ENCODE peak calls at places on chromosomes 13 and 19, in nine cellular contexts. D is uterus, P is K562, T is H1, V is adrenal gland, E is stomach, F is transverse colon, Z is gastrocnemius medialis, X is right lobe of liver. L is an unnamed sample.

GRCh38 chr19:7509625-7510024 is 6.3 kb upstream of the ZNF358 start:
- DNase-seq in T (no peak), P (no peak), X (no peak), F (no peak), E (no peak), Z (no peak), V (no peak), D (no peak), L (no peak)

GRCh38 chr13:73451120-73452029 is 392.6 kb downstream of the KLF5 start:
- DNase-seq in P (no peak), X (no peak), D (no peak), T (no peak), E (no peak), F (peak; percentile 39), V (no peak), Z (no peak), L (no peak)

GRCh38 chr13:24742294-24742693 is 21.7 kb upstream of the RNF17 start:
- DNase-seq in P (no peak), E (no peak), X (peak; percentile 24), T (no peak), Z (no peak), V (no peak), F (no peak), D (no peak), L (no peak)

GRCh38 chr13:22461854-22462565 is 718.8 kb upstream of the SGCG start:
- DNase-seq in X (no peak), T (no peak), D (peak; percentile 26), V (peak; percentile 73), F (no peak), P (no peak), E (no peak), Z (no peak), L (no peak)

GRCh38 chr13:33940898-33941297 is 122.9 kb downstream of the RFC3 start:
- DNase-seq in T (no peak), V (no peak), P (no peak), E (no peak), X (no peak), Z (no peak), D (no peak), F (no peak), L (no peak)

GRCh38 chr19:53182202-53182601 is 11.0 kb downstream of the ZNF665 start:
- DNase-seq in V (no peak), T (no peak), D (no peak), Z (no peak), F (no peak), X (no peak), E (no peak), P (no peak), L (no peak)

GRCh38 chr13:112893570-112894422 is 75.2 kb upstream of the MCF2L start:
- DNase-seq in P (peak; percentile 91), Z (no peak), E (peak; percentile 69), F (peak; percentile 64), T (peak; percentile 36), D (no peak), X (peak; percentile 76), V (peak; percentile 42), L (peak; percentile 53)

GRCh38 chr13:28171266-28171665 is 32.9 kb downstream of the PAN3 start:
- DNase-seq in V (no peak), P (no peak), Z (no peak), X (no peak), D (no peak), F (no peak), E (no peak), T (no peak), L (no peak)

GRCh38 chr13:37701972-37702371 is 103.4 kb upstream of the POSTN start:
- DNase-seq in X (no peak), T (no peak), V (peak; percentile 10), Z (no peak), E (no peak), F (no peak), D (peak; percentile 49), P (no peak), L (no peak)

GRCh38 chr19:17279436-17279835 is 2.3 kb upstream of the ANKLE1 start:
- DNase-seq in V (no peak), Z (no peak), F (no peak), T (no peak), X (no peak), D (no peak), E (no peak), P (no peak), L (no peak)

GRCh38 chr13:100673376-100673830 is 1.2 kb downstream of the TMTC4 start:
- DNase-seq in F (no peak), D (no peak), P (no peak), V (no peak), Z (no peak), E (no peak), X (no peak), T (no peak), L (no peak)

GRCh38 chr13:39451301-39451700 is 151.7 kb downstream of the LHFPL6 start:
- DNase-seq in X (no peak), Z (no peak), T (no peak), D (no peak), V (peak; percentile 46), E (no peak), P (no peak), F (no peak), L (no peak)

GRCh38 chr13:41186481-41186880 is 7.9 kb downstream of the KBTBD7 start:
- DNase-seq in D (no peak), X (no peak), V (no peak), Z (no peak), E (no peak), T (no peak), P (no peak), F (no peak), L (no peak)

GRCh38 chr13:98512774-98513327 is 64.1 kb downstream of the STK24 start:
- DNase-seq in E (no peak), T (no peak), V (no peak), F (no peak), X (no peak), Z (no peak), D (no peak), P (no peak), L (no peak)
- TF ChIP-seq POLR2A in E (no peak), T (no peak), V (no peak), F (no peak), X (no peak), Z (no peak), D (no peak), P (no peak), L (no peak)

GRCh38 chr19:10110076-10110971 is 1.2 kb upstream of the P2RY11 start:
- DNase-seq in E (no peak), Z (no peak), T (no peak), D (no peak), X (no peak), P (peak; percentile 7), F (peak; percentile 10), V (no peak), L (no peak)
- H3K4me1 ChIP-seq in E (peaks cover 10% of the 10 kb centered on the region), Z (peaks cover 15% of the 10 kb centered on the region), T (peaks cover 3% of the 10 kb centered on the region), D (no peaks in the 10 kb centered on the region), X (no peaks in the 10 kb centered on the region), P (peaks cover 79% of the 10 kb centered on the region), F (peaks cover 17% of the 10 kb centered on the region), V (peaks cover 15% of the 10 kb centered on the region), L (peaks cover 6% of the 10 kb centered on the region)

GRCh38 chr19:3163943-3164342 is 14.6 kb upstream of the S1PR4 start:
- DNase-seq in P (no peak), V (no peak), E (no peak), X (no peak), D (no peak), T (no peak), Z (no peak), F (no peak), L (no peak)

GRCh38 chr19:3160219-3160618 is 18.4 kb upstream of the S1PR4 start:
- DNase-seq in X (no peak), F (no peak), T (no peak), P (no peak), D (no peak), E (no peak), V (no peak), Z (no peak), L (no peak)

GRCh38 chr19:3161453-3161852 is 17.1 kb upstream of the S1PR4 start:
- DNase-seq in V (no peak), F (no peak), D (no peak), X (no peak), T (no peak), E (no peak), P (no peak), Z (no peak), L (no peak)

GRCh38 chr19:3163230-3163886 is 15.2 kb upstream of the S1PR4 start:
- DNase-seq in D (peak; percentile 50), F (peak; percentile 56), E (peak; percentile 67), V (peak; percentile 65), P (peak; percentile 90), Z (no peak), T (peak; percentile 53), X (peak; percentile 71), L (peak; percentile 67)

GRCh38 chr19:3162418-3163229 is 15.9 kb upstream of the S1PR4 start:
- DNase-seq in X (no peak), E (no peak), F (no peak), Z (no peak), D (no peak), V (peak; percentile 25), P (peak; percentile 58), T (no peak), L (no peak)
- H3K36me3 ChIP-seq in X (no peaks in the 10 kb centered on the region), E (peaks cover 9% of the 10 kb centered on the region), F (no peaks in the 10 kb centered on the region), Z (no peaks in the 10 kb centered on the region), D (no peaks in the 10 kb centered on the region), V (no peaks in the 10 kb centered on the region), P (no peaks in the 10 kb centered on the region), T (no peaks in the 10 kb centered on the region), L (no peaks in the 10 kb centered on the region)

DNA sequence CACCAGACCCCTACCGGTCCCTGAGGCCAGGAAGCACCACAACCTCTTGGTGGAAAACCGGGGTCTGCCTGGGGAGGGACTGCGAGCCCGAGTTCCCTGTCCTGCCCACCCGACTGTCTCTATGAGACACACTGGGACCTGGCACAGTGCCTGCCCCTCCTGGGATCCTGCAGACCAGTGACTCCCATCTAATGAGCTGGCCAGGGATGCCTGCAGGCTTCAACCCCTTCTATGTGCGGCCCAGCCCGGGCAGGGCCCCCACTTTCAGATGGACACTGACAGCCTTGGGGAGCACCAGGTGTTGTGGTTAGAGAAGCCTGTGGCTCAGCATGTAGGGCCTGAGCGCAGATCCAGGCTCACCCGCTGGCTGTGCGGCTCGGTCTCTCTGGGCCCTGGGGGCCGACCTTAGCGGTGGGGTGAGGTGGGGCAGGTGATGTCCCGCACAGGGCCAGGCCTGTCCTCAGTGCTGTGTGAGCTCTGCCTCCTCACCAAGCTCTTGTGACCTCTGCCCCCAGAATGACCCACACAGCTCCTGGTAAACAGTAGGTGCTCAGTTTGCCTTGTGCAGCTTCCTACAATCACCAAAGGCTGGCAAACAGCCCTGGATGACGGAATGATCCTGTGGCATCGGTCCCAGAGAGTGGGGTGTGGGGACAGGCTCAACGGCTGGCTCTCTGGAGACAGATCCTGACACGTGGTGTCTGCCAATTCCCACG is 17.9 kb upstream of the CACTIN start:
- DNase-seq in T (no peak), E (peak; percentile 72), D (no peak), V (peak; percentile 28), F (no peak), X (peak; percentile 87), P (no peak), Z (no peak), L (no peak)
- TF ChIP-seq POLR2A in T (no peak), E (no peak), D (no peak), V (no peak), F (no peak), X (no peak), P (no peak), Z (no peak), L (no peak)

GRCh38 chr19:18460313-18460712 is 22.4 kb upstream of the ISYNA1 start:
- DNase-seq in F (peak; percentile 66), T (no peak), Z (peak; percentile 72), X (peak; percentile 66), P (no peak), D (peak; percentile 79), V (peak; percentile 74), E (peak; percentile 63), L (peak; percentile 85)
- H3K4me1 ChIP-seq in F (peaks cover 38% of the 10 kb centered on the region), T (no peaks in the 10 kb centered on the region), Z (peaks cover 80% of the 10 kb centered on the region), X (peaks cover 4% of the 10 kb centered on the region), P (peaks cover 39% of the 10 kb centered on the region), D (peaks cover 17% of the 10 kb centered on the region), V (peaks cover 60% of the 10 kb centered on the region), E (peaks cover 38% of the 10 kb centered on the region), L (peaks cover 40% of the 10 kb centered on the region)

L was measured in heart left ventricle.